ENCODE peak calls at places on chromosomes 3 and 15, in four cellular contexts. G, Y, I and K are unnamed samples.

GRCh38 chr3:194339356-194339755 is 11.8 kb downstream of the CPN2 start:
- DNase-seq in Y (no peak), I (no peak), G (no peak), K (no peak)

GRCh38 chr15:67782592-67782991 is 42.7 kb upstream of the SKOR1 start:
- DNase-seq in G (no peak), I (no peak), Y (no peak), K (no peak)

GRCh38 chr15:96500491-96500890 is 170.0 kb downstream of the NR2F2 start:
- DNase-seq in I (no peak), G (no peak), Y (no peak), K (no peak)

GRCh38 chr3:29153811-29154210 is 127.1 kb upstream of the RBMS3 start:
- DNase-seq in G (no peak), I (peak), Y (no peak), K (no peak)

GRCh38 chr3:124854027-124854426 is 33.1 kb downstream of the ITGB5 start:
- DNase-seq in Y (no peak), I (no peak), G (no peak), K (no peak)

GRCh38 chr15:63752075-63752684 is 81.6 kb downstream of the HERC1 start:
- DNase-seq in G (peak), I (peak), Y (peak), K (peak)

GRCh38 chr3:129836381-129837056 is 57.0 kb downstream of the TMCC1 start:
- DNase-seq in G (no peak), I (no peak), Y (no peak), K (no peak)

GRCh38 chr15:66737243-66738010 is 35.4 kb downstream of the SMAD6 start:
- DNase-seq in Y (no peak), G (no peak), I (no peak), K (no peak)

GRCh38 chr3:113223831-113224240 is 12.5 kb downstream of the BOC start:
- DNase-seq in I (no peak), Y (no peak), G (no peak), K (no peak)

GRCh38 chr3:124325248-124325647 is 333.3 kb upstream of the ROPN1 start:
- DNase-seq in Y (no peak), I (no peak), G (no peak), K (no peak)

GRCh38 chr3:168956087-168956486 is 707.4 kb downstream of the MECOM start:
- DNase-seq in G (no peak), Y (no peak), I (no peak), K (no peak)

GRCh38 chr15:92831459-92832229 is 68.5 kb upstream of the CHD2 start:
- DNase-seq in I (peak), Y (peak), G (peak), K (peak)

GRCh38 chr15:84915011-84915958 is 30.8 kb downstream of the SLC28A1 start:
- DNase-seq in Y (peak), I (peak), G (peak), K (peak)

GRCh38 chr3:125128861-125129501 is 73.2 kb upstream of the HEG1 start:
- DNase-seq in Y (peak), G (no peak), I (no peak), K (no peak)

GRCh38 chr15:91001209-91001608 is 6.9 kb upstream of the PRC1 start:
- DNase-seq in Y (no peak), I (no peak), G (no peak), K (no peak)

GRCh38 chr3:180414157-180414556 is 187.8 kb upstream of the TTC14 start:
- DNase-seq in G (no peak), Y (no peak), I (no peak), K (no peak)

GRCh38 chr3:114299421-114299820 is 5.6 kb downstream of the TIGIT start:
- DNase-seq in Y (peak), G (peak), I (no peak), K (peak)

GRCh38 chr3:124217542-124217941 is 225.6 kb upstream of the ROPN1 start:
- DNase-seq in G (peak), Y (peak), I (no peak), K (peak)

GRCh38 chr3:192303235-192303634 is 424.1 kb downstream of the FGF12 start:
- DNase-seq in G (no peak), Y (no peak), I (no peak), K (peak)

DNA sequence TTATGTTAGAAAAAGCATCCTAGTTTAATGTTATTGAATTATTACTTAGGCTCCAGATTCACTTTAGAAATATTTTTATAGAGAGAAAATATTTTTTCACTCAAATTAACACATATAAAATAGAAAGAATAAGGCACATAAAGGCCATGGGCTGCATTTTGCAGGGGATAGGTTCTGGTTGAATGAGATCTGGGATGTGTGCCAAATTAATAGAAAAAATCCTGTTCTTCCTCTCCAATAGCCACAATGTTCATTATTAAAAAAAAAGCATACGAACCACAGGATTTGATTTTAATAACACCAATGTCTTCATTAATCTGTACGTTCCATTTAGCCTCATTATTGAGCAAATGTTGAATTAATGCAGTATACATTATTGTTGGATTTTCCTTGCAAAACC is 622.8 kb upstream of the AGTR1 start:
- DNase-seq in I (no peak), Y (no peak), G (no peak), K (no peak)
- TF ChIP-seq TARDBP in I (no peak), Y (no peak), G (no peak), K (no peak)

GRCh38 chr3:123081718-123082369 is 15.0 kb downstream of the PDIA5 start:
- DNase-seq in G (no peak), Y (no peak), I (no peak), K (no peak)

GRCh38 chr3:123082370-123083065 is 15.7 kb downstream of the PDIA5 start:
- DNase-seq in I (peak), G (peak), Y (no peak), K (no peak)

GRCh38 chr3:123084738-123085237 is 18.0 kb downstream of the PDIA5 start:
- DNase-seq in Y (peak), I (no peak), G (no peak), K (no peak)

GRCh38 chr3:123084192-123084591 is 17.4 kb downstream of the PDIA5 start:
- DNase-seq in Y (peak), G (peak), I (no peak), K (no peak)

DNA sequence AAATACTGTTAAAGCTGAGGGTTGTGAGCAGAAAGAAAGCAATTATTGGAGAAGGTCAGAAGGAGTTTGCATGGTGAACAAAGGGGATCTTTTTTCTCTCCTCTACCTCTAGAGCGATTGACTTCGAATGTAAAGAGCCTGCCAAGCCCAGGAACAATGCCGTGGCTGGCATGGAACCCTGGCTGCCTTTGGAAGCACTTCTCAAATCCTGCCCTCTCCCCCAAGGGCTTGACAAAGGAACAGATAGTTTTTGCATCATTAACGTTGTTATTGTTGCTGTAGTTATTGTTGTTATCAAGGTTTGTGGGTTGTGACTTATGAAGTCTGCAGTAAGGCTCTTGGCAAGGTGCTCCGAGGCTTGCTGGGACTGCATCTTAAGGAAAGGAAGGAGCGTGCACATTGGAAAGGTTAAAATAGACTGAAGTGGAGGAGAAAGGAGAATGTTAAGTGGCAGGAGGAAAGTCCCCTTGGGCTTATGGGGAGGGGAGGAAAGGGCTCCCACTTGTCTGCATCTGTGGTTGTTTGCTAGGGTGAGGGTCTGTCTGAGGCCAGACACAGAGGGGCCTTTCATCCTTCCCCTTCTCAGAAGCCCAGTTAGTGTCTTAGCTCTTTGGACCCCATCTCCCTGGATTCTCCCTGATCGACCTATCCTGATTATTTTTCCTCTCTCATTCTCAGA is 16.8 kb downstream of the PDIA5 start:
- DNase-seq in I (no peak), Y (no peak), G (no peak), K (no peak)
- TF ChIP-seq FOXM1 in I (no peak), Y (no peak), G (no peak), K (no peak)

GRCh38 chr3:53804697-53805462 is 41.3 kb downstream of the CHDH start:
- DNase-seq in G (no peak), I (no peak), Y (no peak), K (peak)
- TF ChIP-seq TARDBP in G (no peak), I (no peak), Y (no peak), K (no peak)

DNA sequence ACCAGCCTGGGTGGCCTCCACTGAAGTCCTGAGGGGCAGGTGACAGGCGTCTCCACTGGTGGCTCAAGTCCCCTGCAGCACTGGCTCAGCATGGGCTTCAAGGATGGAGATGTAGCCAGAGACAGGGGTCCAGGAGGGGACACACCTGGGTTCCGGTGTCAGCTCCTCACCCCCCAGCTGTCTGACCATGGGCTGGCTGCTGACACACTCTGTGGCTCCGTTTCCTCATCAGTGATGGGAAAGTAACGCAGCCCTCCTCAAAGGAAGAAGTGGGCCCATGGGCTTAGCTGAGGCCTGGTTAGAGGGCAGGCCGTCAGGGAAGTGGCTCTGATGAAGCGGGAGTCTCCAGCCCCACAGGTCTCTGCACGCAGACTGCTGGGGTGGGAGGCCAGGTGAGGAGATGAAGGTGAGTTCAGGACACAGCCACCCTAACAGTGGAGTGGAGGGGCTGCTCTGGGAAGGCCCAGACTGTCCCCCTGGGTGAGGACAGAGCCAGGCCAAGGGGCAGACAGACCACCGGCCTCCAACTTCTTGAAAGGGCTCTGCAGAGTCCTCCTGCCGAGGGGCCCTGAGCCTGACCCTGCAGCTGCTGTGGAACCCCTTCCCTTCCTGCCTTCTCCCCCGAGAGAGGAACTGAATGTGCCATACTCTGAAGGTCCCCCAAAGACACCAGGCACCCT is 24.0 kb downstream of the PSTPIP1 start:
- DNase-seq in I (no peak), Y (no peak), G (no peak), K (no peak)
- TF ChIP-seq FOXM1 in I (no peak), Y (no peak), G (no peak), K (no peak)

DNA sequence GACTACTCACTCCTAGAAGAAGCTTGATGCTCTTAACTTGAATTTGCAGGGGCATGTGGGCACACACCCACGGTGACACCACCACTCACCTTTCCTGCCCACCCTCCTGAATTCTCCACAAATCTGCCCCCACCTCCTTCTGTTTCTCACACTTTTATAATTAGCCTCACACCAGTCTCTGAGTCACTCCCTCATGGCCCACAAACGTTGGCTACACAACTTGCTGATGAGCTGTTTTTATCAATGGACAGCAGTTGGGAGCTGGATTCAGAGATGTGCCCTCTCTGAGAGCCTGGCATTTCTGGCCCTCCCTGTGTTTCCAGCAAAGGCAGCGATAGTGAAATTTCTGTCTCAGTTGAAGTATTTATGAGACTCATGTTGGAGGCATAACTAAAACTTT is 1.3 kb downstream of the COLQ start:
- DNase-seq in G (no peak), I (no peak), Y (no peak), K (no peak)
- TF ChIP-seq TARDBP in G (no peak), I (no peak), Y (no peak), K (no peak)

GRCh38 chr15:76310470-76311070 is 699 bp downstream of the ETFA start:
- DNase-seq in G (peak), I (no peak), Y (no peak), K (peak)

GRCh38 chr15:76309561-76310330 is 1.5 kb downstream of the ETFA start:
- DNase-seq in G (no peak), I (no peak), Y (no peak), K (no peak)

GRCh38 chr15:76312540-76313174 is 1.4 kb upstream of the ETFA start:
- DNase-seq in G (no peak), Y (peak), I (no peak), K (no peak)

GRCh38 chr15:76313731-76314130 is 2.5 kb upstream of the ETFA start:
- DNase-seq in G (peak), I (no peak), Y (no peak), K (no peak)

DNA sequence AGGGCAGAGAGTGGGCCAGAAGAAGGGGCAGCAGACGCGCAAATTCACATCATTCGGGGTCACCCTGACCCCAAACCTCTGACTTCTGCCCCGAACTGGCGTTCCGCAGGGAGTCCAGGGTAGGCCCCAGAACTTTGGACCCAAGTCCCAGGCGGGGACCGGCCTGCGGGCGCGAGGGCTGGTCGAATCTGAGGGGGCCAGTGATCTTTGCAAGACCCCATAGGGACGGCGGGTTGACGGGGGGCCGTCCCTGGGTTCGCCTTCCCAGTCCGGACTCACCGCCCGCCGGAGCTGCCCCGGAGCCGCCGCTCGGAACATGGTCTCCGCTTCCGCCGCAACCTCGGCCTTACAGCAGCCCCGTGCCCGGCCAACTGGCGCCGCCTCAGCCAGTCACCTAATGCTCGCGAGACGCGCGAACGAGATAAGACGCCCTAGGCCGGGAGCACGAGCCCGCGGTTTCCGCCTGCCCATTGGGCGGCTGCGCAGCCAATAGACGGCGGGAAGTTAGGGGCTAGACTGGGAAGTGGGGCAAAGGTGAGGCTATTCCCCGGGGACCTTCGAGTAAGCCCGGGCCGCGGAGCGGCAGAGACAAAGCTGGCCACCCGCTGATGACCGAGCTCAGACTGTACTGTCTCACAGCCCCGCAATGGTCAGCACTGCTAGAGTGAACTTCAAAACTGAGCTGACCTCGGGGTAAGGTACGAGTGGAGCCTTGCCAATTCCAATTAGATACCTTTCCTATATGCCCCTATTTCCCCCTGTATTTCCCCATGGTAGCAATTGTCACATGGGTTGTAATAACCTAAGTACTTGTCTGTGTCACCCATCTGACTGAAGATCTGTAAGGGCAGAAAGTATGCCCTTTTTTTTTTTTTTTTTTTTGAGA is at the start of gene ETFA:
- DNase-seq in G (peak), Y (peak), I (peak), K (peak)
- TF ChIP-seq FOXM1 in G (no peak), Y (no peak), I (no peak), K (no peak)